ENCODE peak calls at places on chromosomes 4 and X, in four cellular contexts. One of them, this sample, is unnamed.
A peak's percentile ranks its signal among the peaks of the same experiment; 100 is the strongest.

GRCh38 chr4:146243141-146243882 is 29.0 kb downstream of the REELD1 start:
- DNase-seq in IMR-90: peak; percentile 37
- DNase-seq in H9: peak; percentile 83
- DNase-seq in stomach: no peak
- DNase-seq in this sample: no peak

GRCh38 chr4:118888666-118889312 is at the start of gene SYNPO2:
- DNase-seq in IMR-90: peak; percentile 87
- DNase-seq in H9: peak; percentile 91
- DNase-seq in stomach: peak; percentile 54
- DNase-seq in this sample: peak; percentile 92

GRCh38 chr4:83606898-83607297 is 71.0 kb downstream of the GPAT3 start:
- DNase-seq in IMR-90: no peak
- DNase-seq in H9: no peak
- DNase-seq in stomach: no peak
- DNase-seq in this sample: no peak

GRCh38 chrX:109719262-109719661 is 13.8 kb downstream of the ACSL4 start:
- DNase-seq in IMR-90: no peak
- DNase-seq in H9: no peak
- DNase-seq in stomach: no peak
- DNase-seq in this sample: no peak

GRCh38 chr4:185396724-185397402 is at the start of gene ANKRD37:
- DNase-seq in IMR-90: peak; percentile 19
- DNase-seq in H9: peak; percentile 69
- DNase-seq in stomach: peak; percentile 69
- DNase-seq in this sample: no peak

GRCh38 chrX:11533211-11533651 is 132.5 kb downstream of the ARHGAP6 start:
- DNase-seq in IMR-90: peak; percentile 89
- DNase-seq in H9: no peak
- DNase-seq in stomach: no peak
- DNase-seq in this sample: no peak

GRCh38 chrX:10496345-10496965 is 123.9 kb downstream of the MID1 start:
- DNase-seq in IMR-90: peak; percentile 91
- DNase-seq in H9: no peak
- DNase-seq in stomach: no peak
- DNase-seq in this sample: peak; percentile 12

GRCh38 chr4:95250544-95251137 is 298.1 kb downstream of the UNC5C start:
- DNase-seq in IMR-90: no peak
- DNase-seq in H9: no peak
- DNase-seq in stomach: no peak
- DNase-seq in this sample: no peak

GRCh38 chr4:156556326-156556725 is 415.3 kb downstream of the PDGFC start:
- DNase-seq in IMR-90: peak; percentile 31
- DNase-seq in H9: no peak
- DNase-seq in stomach: no peak
- DNase-seq in this sample: no peak

DNA sequence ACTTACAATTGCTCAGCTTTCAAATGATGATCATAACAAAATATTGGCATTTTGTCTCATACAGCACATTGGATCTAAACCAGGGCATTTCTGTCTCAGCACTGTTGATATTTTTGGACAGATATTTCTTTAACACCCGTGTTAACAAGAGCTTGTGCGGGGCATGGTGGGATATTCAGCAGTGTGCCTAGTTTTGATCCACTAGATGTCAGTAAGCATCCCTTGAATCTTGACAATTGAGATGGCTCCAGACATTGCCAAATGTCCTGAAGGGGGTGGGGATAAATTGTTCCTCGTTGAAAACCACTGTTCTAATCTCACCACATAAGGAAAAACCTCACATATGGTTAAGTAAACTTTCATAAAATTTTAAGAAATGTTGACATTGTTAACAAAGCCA is 806.3 kb downstream of the STIM2 start:
- DNase-seq in IMR-90: no peak
- DNase-seq in H9: peak; percentile 31
- DNase-seq in stomach: no peak
- DNase-seq in this sample: no peak
- TF ChIP-seq CTCF in IMR-90: no peak
- TF ChIP-seq CTCF in H9: peak; percentile 55
- TF ChIP-seq CTCF in stomach: no peak
- TF ChIP-seq CTCF in this sample: peak; percentile 20

GRCh38 chrX:107738272-107738671 is 37.3 kb downstream of the TSC22D3 start:
- DNase-seq in IMR-90: no peak
- DNase-seq in H9: no peak
- DNase-seq in stomach: no peak
- DNase-seq in this sample: no peak
- H3K4me1 ChIP-seq in IMR-90: peaks cover 3% of the 10 kb centered on the region
- H3K4me1 ChIP-seq in H9: no peaks in the 10 kb centered on the region
- H3K4me1 ChIP-seq in stomach: peaks cover 74% of the 10 kb centered on the region
- H3K4me1 ChIP-seq in this sample: peaks cover 3% of the 10 kb centered on the region

GRCh38 chr4:159384619-159385018 is 281.7 kb downstream of the RAPGEF2 start:
- DNase-seq in IMR-90: no peak
- DNase-seq in H9: no peak
- DNase-seq in stomach: no peak
- DNase-seq in this sample: no peak
- TF ChIP-seq CTCF in IMR-90: peak; percentile 45
- TF ChIP-seq CTCF in H9: no peak
- TF ChIP-seq CTCF in stomach: no peak
- TF ChIP-seq CTCF in this sample: no peak

DNA sequence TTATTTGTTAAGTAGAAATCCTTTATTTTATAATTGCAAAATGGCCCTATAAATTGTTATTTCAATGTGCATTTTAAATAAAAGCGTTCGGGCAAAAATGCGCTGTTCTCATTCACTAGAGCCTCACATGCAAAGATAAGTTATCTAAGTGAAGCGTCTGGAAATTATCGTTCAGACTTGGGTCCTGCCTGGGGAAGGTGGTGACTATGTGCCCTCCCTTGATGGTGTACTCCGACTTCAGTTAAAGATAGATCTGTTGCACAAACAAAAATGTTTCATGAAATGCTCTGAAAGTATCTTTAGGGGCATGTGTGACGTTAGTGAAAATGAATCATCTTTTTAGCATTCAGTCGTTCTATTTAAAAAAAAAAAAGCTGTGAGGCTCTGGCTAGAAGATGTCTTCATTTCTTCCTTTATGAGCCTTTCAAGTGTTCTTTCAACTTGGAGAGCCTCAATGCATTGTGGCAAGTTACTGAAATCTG is 82.8 kb downstream of the AFF1 start:
- DNase-seq in IMR-90: peak; percentile 88
- DNase-seq in H9: no peak
- DNase-seq in stomach: no peak
- DNase-seq in this sample: no peak
- H3K4me1 ChIP-seq in IMR-90: peaks cover 10% of the 10 kb centered on the region
- H3K4me1 ChIP-seq in H9: peaks cover 7% of the 10 kb centered on the region
- H3K4me1 ChIP-seq in stomach: peaks cover 84% of the 10 kb centered on the region
- H3K4me1 ChIP-seq in this sample: peaks cover 42% of the 10 kb centered on the region

DNA sequence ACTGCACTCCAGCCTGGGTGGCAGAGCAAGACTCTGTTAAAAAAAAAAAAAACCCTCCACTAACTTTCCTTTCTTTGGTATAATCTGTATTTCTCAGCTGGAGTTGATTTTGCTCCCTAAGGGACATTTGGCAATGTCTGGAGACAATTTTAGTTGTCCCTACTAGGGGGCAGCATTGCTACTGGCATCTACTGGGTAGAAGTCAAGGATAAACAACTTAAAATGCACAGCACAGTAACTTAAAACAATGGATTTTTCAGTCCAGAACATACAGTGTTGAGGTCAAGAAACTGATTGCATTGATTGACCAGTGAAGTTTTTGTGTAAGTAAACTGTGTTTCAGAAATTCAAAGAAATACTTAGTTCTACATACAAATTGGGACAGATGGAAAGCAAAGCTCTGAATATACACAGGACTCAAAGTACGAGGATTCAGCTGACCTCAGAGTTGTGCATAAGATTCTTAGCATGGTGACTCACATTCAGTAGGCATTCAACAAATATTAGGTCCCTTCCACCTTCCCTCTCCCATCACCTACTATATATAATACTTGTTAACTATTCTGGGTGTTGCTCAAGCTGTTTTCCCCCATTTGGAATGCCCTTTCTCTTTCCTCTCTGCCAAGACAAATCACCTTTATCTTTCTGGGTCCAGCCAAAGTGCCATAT is 8.8 kb downstream of the DDX53 start:
- DNase-seq in IMR-90: peak; percentile 39
- DNase-seq in H9: no peak
- DNase-seq in stomach: no peak
- DNase-seq in this sample: peak; percentile 10
- TF ChIP-seq CTCF in IMR-90: peak; percentile 31
- TF ChIP-seq CTCF in H9: peak; percentile 81
- TF ChIP-seq CTCF in stomach: no peak
- TF ChIP-seq CTCF in this sample: peak; percentile 65

GRCh38 chr4:42642136-42642797 is 14.6 kb downstream of the ATP8A1 start:
- DNase-seq in IMR-90: no peak
- DNase-seq in H9: no peak
- DNase-seq in stomach: no peak
- DNase-seq in this sample: no peak
- H3K4me1 ChIP-seq in IMR-90: no peaks in the 10 kb centered on the region
- H3K4me1 ChIP-seq in H9: no peaks in the 10 kb centered on the region
- H3K4me1 ChIP-seq in stomach: peaks cover 10% of the 10 kb centered on the region
- H3K4me1 ChIP-seq in this sample: peaks cover 17% of the 10 kb centered on the region

GRCh38 chrX:14698770-14699169 is 169.4 kb downstream of the GLRA2 start:
- DNase-seq in IMR-90: no peak
- DNase-seq in H9: no peak
- DNase-seq in stomach: no peak
- DNase-seq in this sample: no peak

GRCh38 chrX:14697453-14697852 is 168.1 kb downstream of the GLRA2 start:
- DNase-seq in IMR-90: no peak
- DNase-seq in H9: peak; percentile 47
- DNase-seq in stomach: peak; percentile 28
- DNase-seq in this sample: peak; percentile 62

GRCh38 chrX:14700982-14701381 is 171.6 kb downstream of the GLRA2 start:
- DNase-seq in IMR-90: no peak
- DNase-seq in H9: no peak
- DNase-seq in stomach: no peak
- DNase-seq in this sample: no peak

GRCh38 chrX:14702145-14702544 is 170.7 kb downstream of the FANCB start:
- DNase-seq in IMR-90: no peak
- DNase-seq in H9: no peak
- DNase-seq in stomach: no peak
- DNase-seq in this sample: no peak
- TF ChIP-seq CTCF in IMR-90: no peak
- TF ChIP-seq CTCF in H9: no peak
- TF ChIP-seq CTCF in stomach: no peak
- TF ChIP-seq CTCF in this sample: no peak

This sample was measured in BE2C.